ENCODE peak calls at places on chromosome 17, in four cellular contexts. L is transverse colon, M is tibial nerve, O is ovary. A is an unnamed sample.

GRCh38 chr17:32350662-32351418 is 883 bp downstream of the ZNF207 start:
- DNase-seq in O (no peak), M (peak; percentile 40), L (peak; percentile 33), A (peak; percentile 86)

GRCh38 chr17:39169518-39169917 is 3.6 kb upstream of the ARL5C start:
- DNase-seq in L (no peak), M (no peak), O (no peak), A (no peak)

GRCh38 chr17:78991906-78992532 is 12.3 kb upstream of the LGALS3BP start:
- DNase-seq in L (peak; percentile 4), M (no peak), O (no peak), A (no peak)

GRCh38 chr17:57284984-57285646 is 28.8 kb downstream of the MSI2 start:
- DNase-seq in L (peak; percentile 30), O (peak; percentile 63), M (no peak), A (no peak)

GRCh38 chr17:38361700-38362465 is 10.2 kb downstream of the SOCS7 start:
- DNase-seq in L (no peak), O (no peak), M (no peak), A (no peak)

GRCh38 chr17:77316191-77316641 is 175.4 kb downstream of the SEC14L1 start:
- DNase-seq in M (no peak), L (peak; percentile 16), O (peak; percentile 83), A (no peak)

GRCh38 chr17:67759355-67760171 is 41.8 kb downstream of the NOL11 start:
- DNase-seq in M (peak; percentile 20), O (no peak), L (peak; percentile 13), A (no peak)

GRCh38 chr17:59311051-59311468 is 20.4 kb upstream of the YPEL2 start:
- DNase-seq in M (peak; percentile 61), L (peak; percentile 32), O (no peak), A (peak; percentile 73)

GRCh38 chr17:63434951-63435571 is 11.0 kb downstream of the CYB561 start:
- DNase-seq in O (no peak), M (no peak), L (peak; percentile 83), A (peak; percentile 80)

DNA sequence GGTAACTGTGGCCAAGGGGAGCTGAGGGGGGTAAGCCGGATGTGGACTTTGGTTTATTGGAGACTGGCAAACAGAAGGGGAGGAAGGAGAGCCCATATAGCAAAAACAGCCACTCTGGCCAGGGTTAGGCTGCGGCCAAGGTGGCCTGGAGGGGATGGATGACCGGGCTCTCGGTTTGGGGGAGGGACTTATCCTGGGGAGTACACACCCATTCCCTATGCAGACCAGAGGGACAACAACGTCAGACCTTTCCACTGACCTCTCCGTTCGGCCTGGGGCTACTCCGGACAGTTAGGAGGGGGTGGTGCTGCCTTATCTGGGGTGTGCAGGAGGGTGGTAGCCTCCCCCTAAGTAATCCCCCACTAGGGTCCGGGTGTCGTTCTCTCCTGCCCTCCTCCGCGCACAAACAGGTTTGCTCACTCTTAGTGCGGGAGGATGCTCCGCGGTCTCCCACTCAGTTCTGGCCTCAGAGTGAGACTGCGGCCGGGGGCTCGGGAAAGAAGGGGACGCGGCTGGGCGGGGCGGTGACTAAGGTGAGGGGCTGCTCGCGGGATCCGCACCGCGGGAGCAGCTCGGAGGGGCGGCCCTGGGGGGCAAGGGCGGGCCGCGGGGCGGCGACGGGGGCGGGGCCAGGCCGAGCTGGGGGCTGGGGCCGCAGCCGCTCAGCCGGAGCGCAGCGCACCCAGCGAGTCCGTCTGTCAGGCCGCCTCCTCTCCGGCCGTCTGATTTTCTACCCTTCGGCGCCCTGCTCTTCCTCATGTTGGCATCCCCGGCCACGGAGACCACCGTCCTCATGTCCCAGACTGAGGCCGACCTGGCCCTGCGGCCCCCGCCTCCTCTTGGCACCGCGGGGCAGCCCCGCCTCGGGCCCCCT is at the start of gene WNK4:
- DNase-seq in M (no peak), O (peak; percentile 59), L (peak; percentile 77), A (peak; percentile 42)
- TF ChIP-seq POLR2A in M (no peak), O (no peak), L (peak; percentile 75), A (no peak)

GRCh38 chr17:81398170-81398854 is 3.1 kb downstream of the BAHCC1 start:
- DNase-seq in O (no peak), M (no peak), L (peak; percentile 55), A (no peak)
- TF ChIP-seq POLR2A in O (no peak), M (no peak), L (peak; percentile 48), A (no peak)

GRCh38 chr17:14302421-14303099 is 1.7 kb downstream of the HS3ST3B1 start:
- DNase-seq in M (peak; percentile 56), L (peak; percentile 81), O (peak; percentile 88), A (peak; percentile 75)
- TF ChIP-seq POLR2A in M (no peak), L (no peak), O (no peak), A (no peak)

GRCh38 chr17:64707077-64707591 is 45.0 kb upstream of the SMURF2 start:
- DNase-seq in O (peak; percentile 68), M (peak; percentile 81), L (peak; percentile 89), A (no peak)
- TF ChIP-seq POLR2A in O (no peak), M (no peak), L (no peak), A (no peak)